ENCODE peak calls at places on chromosomes 3 and 15, in four cellular contexts. M is iris pigment epithelial cell, A is EL, Q is ELR. V is an unnamed sample.

GRCh38 chr3:28745904-28746617 is 397.4 kb upstream of the AZI2 start:
- DNase-seq in M (no peak), A (no peak), Q (no peak), V (no peak)

GRCh38 chr3:194312743-194313281 is 38.3 kb downstream of the CPN2 start:
- DNase-seq in M (peak), A (peak), Q (peak), V (no peak)

GRCh38 chr3:146781059-146781458 is 175.9 kb upstream of the PLSCR5 start:
- DNase-seq in M (peak), A (no peak), Q (no peak), V (no peak)

GRCh38 chr3:170776887-170777551 is 93.0 kb downstream of the RPL22L1 start:
- DNase-seq in M (no peak), A (no peak), Q (no peak), V (no peak)

GRCh38 chr3:188262913-188263683 is 109.1 kb downstream of the LPP start:
- DNase-seq in M (peak), A (peak), Q (peak), V (no peak)

GRCh38 chr3:52527039-52527731 is 6.5 kb downstream of the NT5DC2 start:
- DNase-seq in M (no peak), A (peak), Q (peak), V (no peak)

GRCh38 chr3:34388836-34389235 is 590.4 kb downstream of the PDCD6IP start:
- DNase-seq in M (no peak), A (no peak), Q (no peak), V (no peak)

GRCh38 chr3:16147226-16147625 is 27.3 kb upstream of the GALNT15 start:
- DNase-seq in M (peak), A (peak), Q (peak), V (no peak)

GRCh38 chr3:64008952-64009351 is 14.3 kb downstream of the PSMD6 start:
- DNase-seq in M (peak), A (peak), Q (no peak), V (no peak)

GRCh38 chr3:77204788-77205187 is 164.9 kb downstream of the ROBO2 start:
- DNase-seq in M (no peak), A (no peak), Q (no peak), V (no peak)

GRCh38 chr15:83653639-83654378 is at the start of gene ADAMTSL3:
- DNase-seq in M (peak), A (no peak), Q (no peak), V (no peak)

GRCh38 chr3:8888296-8888915 is 74.9 kb downstream of the RAD18 start:
- DNase-seq in M (peak), A (peak), Q (peak), V (no peak)

GRCh38 chr15:40764766-40765136 is 883 bp downstream of the GCHFR start:
- DNase-seq in M (no peak), A (no peak), Q (no peak), V (no peak)

GRCh38 chr3:40299721-40300335 is 9.7 kb upstream of the EIF1B start:
- DNase-seq in M (peak), A (peak), Q (peak), V (no peak)

GRCh38 chr15:41891946-41892345 is 1.9 kb downstream of the SPTBN5 start:
- DNase-seq in M (no peak), A (no peak), Q (no peak), V (no peak)

GRCh38 chr3:64368163-64369025 is 143.1 kb upstream of the PRICKLE2 start:
- DNase-seq in M (no peak), A (no peak), Q (no peak), V (no peak)

GRCh38 chr3:129286081-129286480 is 7.4 kb downstream of the HMCES start:
- DNase-seq in M (peak), A (no peak), Q (no peak), V (no peak)

GRCh38 chr15:70328137-70329115 is 230.7 kb upstream of the TLE3 start:
- DNase-seq in M (peak), A (peak), Q (peak), V (no peak)

GRCh38 chr15:70856884-70857546 is 3.1 kb upstream of the LARP6 start:
- DNase-seq in M (peak), A (peak), Q (peak), V (no peak)

GRCh38 chr3:156812521-156813335 is 13.4 kb upstream of the LEKR1 start:
- DNase-seq in M (peak), A (no peak), Q (peak), V (peak)

GRCh38 chr3:196639517-196640500 is at the start of gene NRROS:
- DNase-seq in M (peak), A (peak), Q (peak), V (peak)

GRCh38 chr3:156769661-156770654 is 56.2 kb upstream of the LEKR1 start:
- DNase-seq in M (no peak), A (no peak), Q (no peak), V (no peak)

GRCh38 chr3:177640319-177640997 is 443.2 kb upstream of the TBL1XR1 start:
- DNase-seq in M (no peak), A (no peak), Q (no peak), V (peak)